ENCODE peak calls at places on chromosomes 13 and 19, in eight cellular contexts. N is stimulated activated CD4-positive, alpha-beta T cell treated with anti-CD3 and anti-CD28 coated beads, Interleukin-1b, Interleukin-23, amount 100 ng/mL, for 24 hours; U is NCI-H2029; G is tibial nerve; V is NCI-H1092 treated with DMSO at 0.1 percent for 48 hours; Q is ascending aorta; Y is HS-5; H is PC-3. M is an unnamed sample.

GRCh38 chr19:37957176-37957575 is 50.2 kb downstream of the SIPA1L3 start:
- DNase-seq in U (no peak), N (no peak), G (no peak), Y (no peak), Q (no peak), V (no peak), H (no peak), M (no peak)

GRCh38 chr19:1287622-1288527 is 2.2 kb downstream of the EFNA2 start:
- DNase-seq in H (no peak), Y (no peak), Q (no peak), N (no peak), V (no peak), G (no peak), U (no peak), M (no peak)

GRCh38 chr13:79281335-79281734 is 124.7 kb downstream of the RBM26 start:
- DNase-seq in V (no peak), G (no peak), Y (no peak), H (no peak), U (no peak), Q (no peak), N (no peak), M (no peak)

GRCh38 chr13:68190826-68191225 is 960.7 kb upstream of the PCDH9 start:
- DNase-seq in G (no peak), N (no peak), Q (no peak), H (peak), V (no peak), Y (no peak), U (no peak), M (no peak)

GRCh38 chr13:40476175-40476958 is 190.1 kb downstream of the FOXO1 start:
- DNase-seq in G (no peak), U (no peak), Y (no peak), Q (peak), V (no peak), N (no peak), H (peak), M (no peak)

GRCh38 chr13:46100191-46100877 is 4.5 kb downstream of the CPB2 start:
- DNase-seq in Q (no peak), V (no peak), H (no peak), N (no peak), Y (no peak), U (no peak), G (no peak), M (no peak)

GRCh38 chr19:8973501-8974091 is 36.6 kb downstream of the MUC16 start:
- DNase-seq in N (no peak), H (peak), G (no peak), Y (no peak), Q (no peak), V (no peak), U (no peak), M (no peak)

GRCh38 chr19:58386166-58386575 is 898 bp upstream of the RPS5 start:
- DNase-seq in V (peak), G (no peak), N (no peak), U (no peak), Y (no peak), Q (no peak), H (no peak), M (no peak)

GRCh38 chr13:110338441-110339101 is 31.5 kb downstream of the COL4A2 start:
- DNase-seq in H (no peak), N (no peak), U (no peak), Q (peak), Y (no peak), V (no peak), G (peak), M (no peak)

GRCh38 chr19:12155324-12155723 is 1.2 kb downstream of the ZNF625 start:
- DNase-seq in H (peak), N (no peak), U (no peak), V (no peak), G (no peak), Q (no peak), Y (no peak), M (no peak)

GRCh38 chr13:34901577-34901976 is 40.5 kb upstream of the NBEA start:
- DNase-seq in H (no peak), V (no peak), Q (no peak), N (no peak), U (no peak), Y (no peak), G (no peak), M (no peak)

GRCh38 chr13:37905736-37906135 is 36.2 kb upstream of the TRPC4 start:
- DNase-seq in U (no peak), Y (no peak), N (no peak), G (no peak), Q (no peak), V (no peak), H (no peak), M (no peak)

GRCh38 chr19:50377051-50377441 is 789 bp downstream of the NR1H2 start:
- DNase-seq in V (peak), Q (no peak), G (no peak), U (peak), Y (no peak), N (no peak), H (peak), M (peak)

GRCh38 chr13:46388846-46389245 is 1.8 kb upstream of the RUBCNL start:
- DNase-seq in U (no peak), G (no peak), V (no peak), N (no peak), Q (no peak), H (no peak), Y (no peak), M (no peak)

GRCh38 chr19:34408421-34408820 is 4.2 kb downstream of the PDCD2L start:
- DNase-seq in Y (no peak), U (no peak), G (no peak), N (no peak), V (no peak), Q (no peak), H (no peak), M (no peak)

GRCh38 chr19:40147693-40148347 is 43.4 kb upstream of the MAP3K10 start:
- DNase-seq in G (no peak), Q (peak), H (peak), N (no peak), Y (peak), V (no peak), U (no peak), M (no peak)

GRCh38 chr19:3024509-3024869 is 4.6 kb downstream of the TLE2 start:
- DNase-seq in U (no peak), V (no peak), Q (no peak), Y (no peak), N (no peak), H (no peak), G (no peak), M (no peak)